ENCODE peak calls at places on chromosomes 12 and 14, in seven cellular contexts. Z is H9, R is K562, L is mucosa of descending colon, P is ovary, S is GM13977, K is HFFc6. U is an unnamed sample.

GRCh38 chr14:92568621-92569479 is 55.3 kb downstream of the RIN3 start:
- DNase-seq in Z (no peak), R (no peak), L (no peak), P (no peak), S (peak; percentile 55), K (no peak), U (no peak)

GRCh38 chr14:60515696-60516284 is 6.8 kb downstream of the SIX6 start:
- DNase-seq in Z (peak; percentile 75), R (no peak), L (peak; percentile 41), P (no peak), S (no peak), K (no peak), U (peak; percentile 35)

GRCh38 chr12:111034911-111035577 is 114.7 kb upstream of the MYL2 start:
- DNase-seq in Z (peak; percentile 73), R (no peak), L (no peak), P (no peak), S (no peak), K (no peak), U (peak; percentile 41)

GRCh38 chr14:90564496-90564895 is 167.7 kb downstream of the CALM1 start:
- DNase-seq in Z (no peak), R (no peak), L (no peak), P (no peak), S (no peak), K (no peak), U (no peak)

GRCh38 chr12:59928416-59928815 is 332.6 kb downstream of the SLC16A7 start:
- DNase-seq in Z (no peak), R (no peak), L (no peak), P (no peak), S (no peak), K (no peak), U (no peak)

GRCh38 chr12:10276774-10277173 is 30.9 kb upstream of the KLRD1 start:
- DNase-seq in Z (no peak), R (no peak), L (no peak), P (no peak), S (no peak), K (no peak), U (no peak)

GRCh38 chr14:39102265-39102968 is 618 bp downstream of the SEC23A start:
- DNase-seq in Z (no peak), R (no peak), L (no peak), P (no peak), S (peak; percentile 18), K (peak; percentile 18), U (no peak)

GRCh38 chr12:82904219-82904795 is 217.6 kb downstream of the TMTC2 start:
- DNase-seq in Z (no peak), R (no peak), L (no peak), P (no peak), S (no peak), K (no peak), U (no peak)

GRCh38 chr12:4786795-4787194 is 66.6 kb downstream of the GALNT8 start:
- DNase-seq in Z (no peak), R (no peak), L (no peak), P (no peak), S (no peak), K (no peak), U (no peak)

GRCh38 chr12:133130808-133131128 is 341 bp downstream of the ZNF10 start:
- DNase-seq in Z (no peak), R (no peak), L (peak; percentile 61), P (peak; percentile 60), S (peak; percentile 13), K (no peak), U (no peak)

GRCh38 chr12:31248815-31249214 is 77.1 kb downstream of the SINHCAF start:
- DNase-seq in Z (no peak), R (no peak), L (no peak), P (no peak), S (no peak), K (no peak), U (no peak)

GRCh38 chr12:31246470-31246850 is 79.5 kb downstream of the SINHCAF start:
- DNase-seq in Z (no peak), R (no peak), L (no peak), P (no peak), S (no peak), K (no peak), U (no peak)

GRCh38 chr12:31250179-31250578 is 75.8 kb downstream of the SINHCAF start:
- DNase-seq in Z (peak; percentile 62), R (no peak), L (no peak), P (no peak), S (no peak), K (no peak), U (no peak)

DNA sequence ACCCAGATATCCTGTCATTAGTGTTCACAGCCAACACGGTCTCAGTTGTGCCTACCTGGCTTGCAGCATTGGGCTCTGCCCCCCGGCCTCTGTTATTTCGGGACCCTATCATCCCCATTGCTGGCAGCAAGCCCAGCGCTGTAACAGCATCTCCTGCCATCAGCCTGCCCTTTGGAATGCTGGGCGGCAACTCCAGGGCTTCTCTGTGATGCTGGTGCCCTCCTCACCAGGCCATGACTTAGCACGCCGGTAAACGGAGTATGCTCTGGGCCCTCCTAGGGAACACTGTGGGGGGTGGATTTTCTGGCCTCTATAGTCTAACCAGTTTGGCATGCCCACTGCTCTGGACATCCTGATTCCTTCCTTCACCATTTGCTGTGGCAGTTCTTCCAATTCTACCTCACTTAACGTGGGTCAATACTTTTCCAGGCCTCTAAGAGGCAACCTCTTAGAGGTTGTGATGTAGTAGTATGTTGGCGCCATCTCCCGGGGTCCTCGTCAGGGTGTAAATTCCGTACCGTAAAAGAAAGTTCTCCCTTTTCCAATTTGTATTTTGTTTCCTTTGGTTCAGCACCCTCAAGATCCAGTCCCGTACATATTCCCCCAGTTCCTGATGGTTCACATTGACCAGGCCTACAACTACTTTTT is 80.0 kb downstream of the SINHCAF start:
- DNase-seq in Z (peak; percentile 71), R (peak; percentile 33), L (no peak), P (no peak), S (no peak), K (no peak), U (no peak)
- TF ChIP-seq CTCF in Z (peak; percentile 71), R (peak; percentile 76), L (no peak), P (no peak), S (no peak), K (no peak), U (no peak)

DNA sequence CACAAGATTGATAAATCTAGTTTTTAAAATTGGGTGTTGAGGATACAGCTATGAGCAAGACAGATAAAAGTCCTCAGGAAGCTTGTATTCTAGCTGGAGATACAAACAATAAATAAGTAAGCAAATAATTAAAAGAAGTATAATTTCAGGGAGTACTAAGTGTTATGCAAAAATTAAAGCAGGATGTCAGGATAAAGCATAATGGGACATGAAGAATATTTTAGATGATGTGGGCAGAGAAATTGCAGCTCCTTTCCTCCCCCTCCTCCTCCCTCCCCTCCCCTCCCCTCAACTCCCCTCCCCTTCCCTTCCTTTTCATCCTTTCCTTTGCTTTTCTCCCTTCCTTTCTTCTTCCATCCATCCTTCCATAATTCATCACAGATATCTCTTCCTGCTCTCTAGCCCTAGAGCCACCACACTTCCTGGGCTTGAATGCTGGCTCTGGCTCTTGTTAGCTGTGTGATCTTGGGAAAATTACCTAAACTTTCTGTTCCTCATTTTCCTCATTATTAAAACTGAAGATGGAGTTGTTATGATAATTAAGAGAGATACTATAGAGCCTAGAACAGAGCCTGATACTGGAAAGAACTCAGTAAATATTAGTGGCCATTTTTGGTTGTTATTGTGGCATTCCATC is 323.9 kb downstream of the AACS start:
- DNase-seq in Z (no peak), R (no peak), L (no peak), P (no peak), S (no peak), K (no peak), U (no peak)
- TF ChIP-seq CTCF in Z (no peak), R (no peak), L (no peak), P (no peak), S (no peak), K (no peak), U (no peak)

GRCh38 chr14:46290706-46291105 is 360.9 kb downstream of the RPL10L start:
- DNase-seq in Z (no peak), R (no peak), L (no peak), P (no peak), S (no peak), K (no peak), U (no peak)
- TF ChIP-seq CTCF in Z (no peak), R (no peak), L (no peak), P (no peak), S (no peak), K (no peak), U (no peak)

DNA sequence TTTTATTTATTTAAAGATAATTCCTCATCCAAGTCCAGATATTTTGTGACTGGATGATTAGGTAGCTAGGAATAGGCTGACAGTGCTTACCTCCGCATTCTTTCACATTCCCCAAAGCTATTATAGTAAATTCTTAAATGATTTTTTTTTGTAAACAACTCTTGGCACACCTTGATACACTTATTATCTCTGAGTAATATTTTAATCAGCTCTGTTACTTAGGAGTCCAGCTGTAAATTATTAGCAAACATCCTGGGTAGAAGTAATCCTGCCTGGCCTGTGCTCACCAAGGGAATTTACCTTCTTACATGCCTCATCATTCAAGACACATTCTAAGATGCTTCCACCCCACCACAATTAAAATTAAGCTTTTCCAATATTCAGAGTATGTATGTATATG is 186.1 kb downstream of the SLC2A13 start:
- DNase-seq in Z (no peak), R (no peak), L (no peak), P (no peak), S (no peak), K (no peak), U (no peak)
- TF ChIP-seq CTCF in Z (no peak), R (no peak), L (no peak), P (no peak), S (no peak), K (no peak), U (no peak)

GRCh38 chr14:64040044-64040443 is 187.2 kb downstream of the SYNE2 start:
- DNase-seq in Z (no peak), R (no peak), L (no peak), P (no peak), S (no peak), K (no peak), U (no peak)
- TF ChIP-seq CTCF in Z (peak; percentile 45), R (no peak), L (no peak), P (peak; percentile 17), S (no peak), K (peak; percentile 78), U (no peak)

GRCh38 chr12:14937014-14937413 is 1.3 kb downstream of the ERP27 start:
- DNase-seq in Z (no peak), R (no peak), L (no peak), P (no peak), S (no peak), K (no peak), U (no peak)
- TF ChIP-seq CTCF in Z (no peak), R (no peak), L (no peak), P (no peak), S (no peak), K (peak; percentile 33), U (no peak)

U was measured in endothelial cell.